ENCODE peak calls at places on chromosomes 12 and 14, in nine cellular contexts. C is IMR-90, A is transverse colon, M is uterus, B is breast epithelium, D is body of pancreas, J is adrenal gland, Q is upper lobe of left lung, T is A549. P is an unnamed sample.

GRCh38 chr14:95222151-95222631 is 64.9 kb upstream of the DICER1 start:
- DNase-seq in C (peak), A (no peak), M (peak), B (no peak), D (peak), J (no peak), Q (no peak), T (no peak), P (no peak)

GRCh38 chr12:15693233-15693911 is 95.8 kb downstream of the EPS8 start:
- DNase-seq in C (peak), A (no peak), M (no peak), B (no peak), D (no peak), J (no peak), Q (no peak), T (no peak), P (no peak)

GRCh38 chr12:52789637-52790426 is 6.1 kb downstream of the KRT3 start:
- DNase-seq in C (no peak), A (peak), M (no peak), B (no peak), D (peak), J (no peak), Q (peak), T (no peak), P (no peak)

GRCh38 chr12:75327642-75328041 is 2.5 kb downstream of the CAPS2 start:
- DNase-seq in C (no peak), A (no peak), M (no peak), B (no peak), D (no peak), J (no peak), Q (no peak), T (no peak), P (no peak)

GRCh38 chr12:48084066-48084465 is 21.8 kb downstream of the SENP1 start:
- DNase-seq in C (peak), A (no peak), M (no peak), B (no peak), D (no peak), J (no peak), Q (no peak), T (no peak), P (no peak)

GRCh38 chr12:26803552-26803951 is 29.4 kb downstream of the ITPR2 start:
- DNase-seq in C (peak), A (no peak), M (no peak), B (peak), D (no peak), J (no peak), Q (no peak), T (no peak), P (no peak)

GRCh38 chr14:101209594-101209993 is 306.1 kb upstream of the RTL1 start:
- DNase-seq in C (no peak), A (no peak), M (no peak), B (no peak), D (no peak), J (no peak), Q (no peak), T (no peak), P (no peak)

GRCh38 chr14:94282991-94283723 is 9.9 kb downstream of the SERPINA10 start:
- DNase-seq in C (no peak), A (no peak), M (no peak), B (no peak), D (no peak), J (no peak), Q (no peak), T (no peak), P (no peak)

GRCh38 chr12:119259483-119259882 is 75.0 kb upstream of the CCDC60 start:
- DNase-seq in C (no peak), A (no peak), M (no peak), B (no peak), D (no peak), J (no peak), Q (no peak), T (no peak), P (no peak)

DNA sequence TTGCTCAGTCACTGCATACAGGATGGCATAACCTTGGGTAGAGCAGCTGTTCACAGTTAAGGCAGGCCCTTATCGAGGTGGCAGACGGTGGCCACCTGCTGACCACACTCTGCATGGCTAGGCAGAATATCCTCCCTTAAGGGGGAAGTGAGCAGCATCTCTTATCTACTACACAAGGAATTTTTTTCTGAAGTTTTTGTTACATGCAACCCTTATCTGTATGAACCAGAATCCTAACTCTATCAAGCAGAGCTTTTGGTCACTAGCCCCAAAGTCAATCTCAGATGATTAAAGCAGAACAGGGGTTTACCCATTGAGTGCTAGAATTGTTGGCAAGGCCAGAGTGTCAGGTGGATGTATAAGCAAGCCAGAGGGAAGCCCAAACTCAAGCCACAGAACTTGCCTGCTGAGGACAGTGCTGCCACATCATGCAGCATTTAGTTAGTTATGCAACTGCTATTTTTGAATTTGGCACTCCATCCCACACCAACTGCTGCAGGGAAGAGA is 192.8 kb downstream of the TBX5 start:
- DNase-seq in C (no peak), A (no peak), M (no peak), B (no peak), D (no peak), J (no peak), Q (no peak), T (no peak), P (no peak)
- H3K27ac ChIP-seq in C (no peak), A (no peak), M (no peak), B (no peak), D (no peak), J (no peak), Q (no peak), T (no peak), P (no peak)

GRCh38 chr14:100031506-100032281 is 33.5 kb upstream of the EVL start:
- DNase-seq in C (peak), A (peak), M (peak), B (peak), D (no peak), J (peak), Q (no peak), T (peak), P (no peak)
- TF ChIP-seq CTCF in C (peak), A (no peak), M (no peak), B (no peak), D (no peak), J (no peak), Q (no peak), T (peak), P (no peak)

DNA sequence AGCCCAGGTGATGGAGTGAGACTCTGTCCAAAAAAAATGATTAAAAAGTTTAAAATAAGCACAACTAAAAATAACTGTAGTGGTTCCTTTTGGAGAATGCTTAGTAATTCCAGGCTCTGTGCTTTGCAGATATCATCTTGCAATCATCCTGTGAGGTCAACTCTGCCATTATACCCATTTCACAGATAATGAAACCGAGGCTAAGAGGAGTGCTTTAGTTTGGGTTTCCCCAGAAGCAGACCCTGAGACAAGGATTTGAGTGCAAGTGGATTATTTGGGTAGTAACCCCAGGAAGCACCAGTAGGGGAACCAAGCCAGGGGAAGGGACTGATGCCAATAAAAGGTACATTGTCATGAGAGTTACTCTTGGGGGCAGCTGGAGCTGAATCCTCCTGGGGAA is 44.7 kb downstream of the RIN3 start:
- DNase-seq in C (no peak), A (no peak), M (no peak), B (no peak), D (no peak), J (no peak), Q (no peak), T (no peak), P (no peak)
- TF ChIP-seq POLR2A in C (no peak), A (no peak), M (no peak), B (no peak), D (no peak), J (no peak), Q (no peak), T (no peak), P (no peak)

GRCh38 chr14:99740411-99740810 is 52.8 kb upstream of the EML1 start:
- DNase-seq in C (no peak), A (no peak), M (no peak), B (no peak), D (no peak), J (no peak), Q (no peak), T (no peak), P (no peak)

GRCh38 chr14:99742074-99742473 is 51.1 kb upstream of the EML1 start:
- DNase-seq in C (no peak), A (no peak), M (no peak), B (no peak), D (no peak), J (no peak), Q (no peak), T (no peak), P (no peak)

GRCh38 chr14:99744199-99744872 is 48.9 kb upstream of the EML1 start:
- DNase-seq in C (peak), A (no peak), M (no peak), B (no peak), D (no peak), J (no peak), Q (no peak), T (no peak), P (no peak)

GRCh38 chr14:99742509-99743487 is 50.4 kb upstream of the EML1 start:
- DNase-seq in C (no peak), A (no peak), M (no peak), B (no peak), D (no peak), J (no peak), Q (no peak), T (no peak), P (no peak)

DNA sequence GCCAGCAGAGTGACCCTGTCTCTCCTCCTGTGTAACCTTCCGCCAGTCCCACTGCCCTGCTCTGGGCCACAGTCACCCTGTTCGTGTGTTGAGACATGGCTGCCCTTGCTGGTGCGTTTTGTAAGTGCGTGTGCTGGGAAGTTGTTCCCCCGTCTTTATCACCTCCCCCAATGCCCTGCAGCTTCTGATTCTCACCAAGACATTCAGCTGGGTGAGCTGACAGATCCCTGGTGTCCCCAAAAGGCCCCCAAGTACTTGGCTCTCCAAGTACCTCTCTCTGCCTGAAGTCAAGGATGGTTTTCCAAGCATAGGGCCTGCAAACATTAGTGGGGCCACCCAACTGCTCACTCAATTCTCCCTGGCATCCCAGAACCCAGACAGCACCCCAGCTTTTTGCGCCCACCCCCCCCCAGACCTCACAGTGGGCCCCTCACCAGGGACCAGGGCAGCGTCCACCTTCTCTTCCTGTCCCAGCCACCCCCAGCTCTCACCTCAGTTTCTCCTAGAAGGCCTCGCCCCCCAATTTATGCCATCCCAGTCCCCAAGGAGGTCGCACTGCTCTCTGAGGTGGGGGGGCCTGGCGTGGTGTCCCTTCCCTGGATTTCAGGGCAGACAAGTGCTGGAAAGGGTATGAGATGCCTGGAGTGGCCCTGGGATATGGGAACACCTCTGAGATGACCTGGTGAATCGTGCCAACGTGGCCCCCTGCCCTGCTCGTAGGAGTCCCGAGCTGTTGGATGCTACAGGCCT is 51.8 kb upstream of the EML1 start:
- DNase-seq in C (no peak), A (no peak), M (no peak), B (no peak), D (no peak), J (no peak), Q (no peak), T (no peak), P (no peak)
- H3K27ac ChIP-seq in C (no peak), A (peak), M (no peak), B (no peak), D (no peak), J (no peak), Q (peak), T (no peak), P (no peak)

GRCh38 chr12:85955127-85955526 is 81.0 kb downstream of the NTS start:
- DNase-seq in C (no peak), A (no peak), M (no peak), B (no peak), D (no peak), J (no peak), Q (no peak), T (no peak), P (no peak)
- TF ChIP-seq CTCF in C (peak), A (no peak), M (no peak), B (no peak), D (no peak), J (no peak), Q (no peak), T (peak), P (no peak)

GRCh38 chr14:51860164-51860835 is at the start of gene GNG2:
- DNase-seq in C (peak), A (peak), M (peak), B (peak), D (peak), J (peak), Q (peak), T (peak), P (peak)
- TF ChIP-seq POLR2A in C (no peak), A (peak), M (no peak), B (no peak), D (no peak), J (peak), Q (peak), T (no peak), P (peak)

DNA sequence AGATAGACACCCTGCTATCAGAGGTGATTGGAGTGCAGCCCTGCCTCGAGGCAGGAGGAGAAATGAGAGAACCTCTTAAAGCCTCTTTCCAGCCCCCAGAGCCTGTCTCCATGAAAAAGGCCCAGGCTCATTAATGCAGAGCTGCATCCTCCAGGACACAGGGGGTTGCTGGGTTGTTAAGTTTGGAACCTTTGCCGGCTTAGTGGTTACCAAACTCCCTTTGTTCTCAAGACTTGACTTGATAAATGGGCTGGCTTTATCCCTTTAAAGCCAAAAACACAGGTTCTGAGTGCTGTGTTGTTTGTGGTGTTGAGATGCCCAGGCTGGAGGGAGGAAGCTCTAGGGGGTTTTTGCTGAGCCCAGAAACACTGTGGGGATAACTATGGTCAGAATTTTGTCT is 71.0 kb downstream of the DAD1 start:
- DNase-seq in C (no peak), A (no peak), M (no peak), B (no peak), D (no peak), J (no peak), Q (no peak), T (no peak), P (no peak)
- H3K27ac ChIP-seq in C (no peak), A (peak), M (peak), B (peak), D (no peak), J (no peak), Q (no peak), T (no peak), P (no peak)